ENCODE peak calls at places on chromosomes 16 and 17, in four cellular contexts. J is IMR-90, G is NCI-H1694 treated with DMSO at 0.1 percent for 48 hours, R is neural progenitor cell. L is an unnamed sample.

GRCh38 chr17:64139542-64139941 is 9.6 kb upstream of the ERN1 start:
- DNase-seq in J (no peak), G (no peak), R (no peak), L (no peak)

GRCh38 chr16:81936209-81936608 is 75.1 kb downstream of the SDR42E1 start:
- DNase-seq in J (no peak), G (no peak), R (no peak), L (no peak)

GRCh38 chr17:55421179-55421934 is at the start of gene MMD:
- DNase-seq in J (no peak), G (peak; percentile 38), R (no peak), L (no peak)

GRCh38 chr17:79720705-79721295 is 9.9 kb upstream of the ENPP7 start:
- DNase-seq in J (no peak), G (no peak), R (no peak), L (no peak)

GRCh38 chr16:63614421-63614820 is 1507.4 kb downstream of the CDH11 start:
- DNase-seq in J (no peak), G (no peak), R (no peak), L (no peak)

GRCh38 chr17:34146440-34147043 is 108.5 kb upstream of the CCL2 start:
- DNase-seq in J (no peak), G (peak; percentile 12), R (peak; percentile 77), L (peak; percentile 4)

GRCh38 chr17:3256575-3256974 is 41.6 kb downstream of the OR3A1 start:
- DNase-seq in J (no peak), G (no peak), R (no peak), L (no peak)

GRCh38 chr17:78820841-78821240 is 19.8 kb downstream of the USP36 start:
- DNase-seq in J (no peak), G (no peak), R (no peak), L (no peak)

GRCh38 chr17:69637399-69638165 is 223.1 kb downstream of the MAP2K6 start:
- DNase-seq in J (peak; percentile 81), G (no peak), R (peak; percentile 43), L (peak; percentile 19)

GRCh38 chr17:60154616-60155426 is 5.0 kb downstream of the CA4 start:
- DNase-seq in J (peak; percentile 68), G (no peak), R (no peak), L (peak; percentile 79)

GRCh38 chr17:54882371-54882770 is 18.3 kb upstream of the TOM1L1 start:
- DNase-seq in J (no peak), G (no peak), R (no peak), L (no peak)

GRCh38 chr17:13510062-13510461 is 91.7 kb downstream of the HS3ST3A1 start:
- DNase-seq in J (peak; percentile 61), G (no peak), R (peak; percentile 15), L (peak; percentile 19)

GRCh38 chr17:5516060-5516792 is 29.9 kb downstream of the MIS12 start:
- DNase-seq in J (peak; percentile 100), G (no peak), R (no peak), L (peak; percentile 98)

GRCh38 chr16:69931631-69932030 is 19.5 kb upstream of the CLEC18A start:
- DNase-seq in J (no peak), G (no peak), R (no peak), L (no peak)

GRCh38 chr17:67830440-67830839 is 5.1 kb downstream of the BPTF start:
- DNase-seq in J (no peak), G (no peak), R (peak; percentile 48), L (peak; percentile 39)

GRCh38 chr17:6094926-6095325 is 24.7 kb downstream of the WSCD1 start:
- DNase-seq in J (no peak), G (no peak), R (no peak), L (no peak)

GRCh38 chr17:75822119-75822799 is 21.9 kb downstream of the UNC13D start:
- DNase-seq in J (no peak), G (peak; percentile 52), R (no peak), L (no peak)

GRCh38 chr16:83706394-83706793 is 101.4 kb upstream of the HSBP1 start:
- DNase-seq in J (no peak), G (no peak), R (no peak), L (peak; percentile 45)

GRCh38 chr17:19654342-19654886 is 5.9 kb downstream of the ALDH3A2 start:
- DNase-seq in J (no peak), G (no peak), R (no peak), L (no peak)

GRCh38 chr16:68972720-68973119 is 129.4 kb downstream of the TANGO6 start:
- DNase-seq in J (peak; percentile 70), G (peak; percentile 26), R (peak; percentile 73), L (peak; percentile 85)

GRCh38 chr17:79577485-79578187 is 33.2 kb downstream of the RBFOX3 start:
- DNase-seq in J (no peak), G (no peak), R (no peak), L (no peak)

GRCh38 chr17:77501101-77501566 is 360.4 kb downstream of the SEC14L1 start:
- DNase-seq in J (no peak), G (peak; percentile 54), R (peak; percentile 54), L (no peak)

L was measured in cardiac fibroblast.